ENCODE peak calls at places on chromosomes 5 and 9, in eight cellular contexts. Z is retinal pigment epithelial cell; D is activated T-cell treated with anti-CD3 and anti-CD28 coated beads, Interleukin-2, amount 50 U/mL, for 72 hours; N is COR-L47; Q is NCI-H2029; T is nucleus accumbens; H is activated CD8-positive, alpha-beta memory T cell treated with anti-CD3 and anti-CD28 coated beads for 4 hours; U is hepatocyte. C is an unnamed sample.

GRCh38 chr5:166165600-166165999 is 2125.8 kb upstream of the WWC1 start:
- DNase-seq in Z (no peak), D (no peak), N (peak), Q (no peak), T (no peak), H (no peak), U (peak), C (no peak)

GRCh38 chr5:32030226-32030625 is 143.9 kb downstream of the GOLPH3 start:
- DNase-seq in Z (no peak), D (no peak), N (no peak), Q (no peak), T (no peak), H (no peak), U (no peak), C (no peak)

GRCh38 chr5:93497101-93497500 is 83.9 kb downstream of the NR2F1-AS1 start:
- DNase-seq in Z (no peak), D (no peak), N (no peak), Q (no peak), T (no peak), H (no peak), U (no peak), C (no peak)

GRCh38 chr9:72977670-72978069 is 24.8 kb upstream of the ALDH1A1 start:
- DNase-seq in Z (no peak), D (no peak), N (no peak), Q (no peak), T (no peak), H (no peak), U (no peak), C (no peak)

GRCh38 chr5:7916171-7916804 is 47.3 kb downstream of the MTRR start:
- DNase-seq in Z (no peak), D (no peak), N (no peak), Q (peak), T (no peak), H (no peak), U (no peak), C (no peak)

GRCh38 chr5:174734571-174735497 is 10.5 kb downstream of the MSX2 start:
- DNase-seq in Z (no peak), D (no peak), N (no peak), Q (no peak), T (no peak), H (no peak), U (no peak), C (no peak)

GRCh38 chr9:112144807-112145206 is 30.3 kb downstream of the SUSD1 start:
- DNase-seq in Z (no peak), D (no peak), N (no peak), Q (no peak), T (no peak), H (no peak), U (no peak), C (no peak)

GRCh38 chr5:130168211-130168610 is 263.9 kb downstream of the CHSY3 start:
- DNase-seq in Z (no peak), D (no peak), N (no peak), Q (no peak), T (peak), H (no peak), U (no peak), C (no peak)

GRCh38 chr5:93601433-93602175 is 18.6 kb downstream of the NR2F1 start:
- DNase-seq in Z (no peak), D (no peak), N (no peak), Q (no peak), T (no peak), H (no peak), U (no peak), C (no peak)

GRCh38 chr5:40983781-40984180 is 74.5 kb downstream of the C7 start:
- DNase-seq in Z (no peak), D (no peak), N (no peak), Q (no peak), T (no peak), H (no peak), U (no peak), C (no peak)

GRCh38 chr5:160274483-160274931 is 37.9 kb downstream of the CCNJL start:
- DNase-seq in Z (no peak), D (no peak), N (no peak), Q (no peak), T (no peak), H (no peak), U (no peak), C (no peak)

GRCh38 chr5:87243161-87243877 is 24.4 kb upstream of the RASA1 start:
- DNase-seq in Z (peak), D (no peak), N (no peak), Q (no peak), T (no peak), H (no peak), U (peak), C (no peak)

GRCh38 chr5:178069909-178070308 is 43.4 kb upstream of the N4BP3 start:
- DNase-seq in Z (no peak), D (peak), N (peak), Q (no peak), T (no peak), H (no peak), U (peak), C (peak)

GRCh38 chr9:100083448-100084144 is 15.2 kb downstream of the ERP44 start:
- DNase-seq in Z (no peak), D (no peak), N (no peak), Q (no peak), T (no peak), H (no peak), U (no peak), C (no peak)

GRCh38 chr9:133759946-133760345 is 21.8 kb upstream of the SARDH start:
- DNase-seq in Z (no peak), D (no peak), N (no peak), Q (no peak), T (no peak), H (no peak), U (no peak), C (no peak)

GRCh38 chr5:30040483-30041116 is 1152.9 kb upstream of the CDH6 start:
- DNase-seq in Z (peak), D (peak), N (peak), Q (peak), T (peak), H (no peak), U (peak), C (peak)

GRCh38 chr5:62412549-62413329 is at the start of gene IPO11:
- DNase-seq in Z (peak), D (peak), N (peak), Q (peak), T (peak), H (peak), U (peak), C (peak)

GRCh38 chr9:6955251-6955921 is 197.6 kb downstream of the KDM4C start:
- DNase-seq in Z (peak), D (peak), N (peak), Q (no peak), T (peak), H (no peak), U (peak), C (peak)

GRCh38 chr5:143355710-143356109 is 47.8 kb downstream of the NR3C1 start:
- DNase-seq in Z (peak), D (peak), N (peak), Q (peak), T (peak), H (peak), U (peak), C (peak)

GRCh38 chr9:2228132-2228531 is 213.0 kb downstream of the SMARCA2 start:
- DNase-seq in Z (no peak), D (peak), N (peak), Q (peak), T (no peak), H (no peak), U (peak), C (no peak)

GRCh38 chr5:94969174-94969573 is 315.7 kb downstream of the MCTP1 start:
- DNase-seq in Z (peak), D (no peak), N (peak), Q (no peak), T (no peak), H (no peak), U (peak), C (peak)

GRCh38 chr5:53287573-53287972 is 178.0 kb upstream of the MOCS2 start:
- DNase-seq in Z (no peak), D (no peak), N (no peak), Q (no peak), T (no peak), H (no peak), U (no peak), C (no peak)

GRCh38 chr9:129954868-129955550 is 88.0 kb downstream of the FNBP1 start:
- DNase-seq in Z (no peak), D (no peak), N (no peak), Q (no peak), T (no peak), H (no peak), U (no peak), C (no peak)

GRCh38 chr5:151062405-151063135 is 18.3 kb downstream of the TNIP1 start:
- DNase-seq in Z (no peak), D (no peak), N (no peak), Q (no peak), T (no peak), H (no peak), U (no peak), C (no peak)